ENCODE peak calls at places on chromosomes 13 and 19, in four cellular contexts. One of them, this sample, is unnamed.

GRCh38 chr19:38250821-38251563 is 5.2 kb downstream of the PPP1R14A start:
- DNase-seq in uterus: peak
- DNase-seq in HFF-Myc: no peak
- DNase-seq in stimulated activated CD4-positive, alpha-beta T cell treated with anti-CD3 and anti-CD28 coated beads, Interleukin-4, amount 100 ng/mL, for 48 hours: no peak
- DNase-seq in this sample: peak

GRCh38 chr13:48126944-48127814 is 32.3 kb upstream of the MED4 start:
- DNase-seq in uterus: peak
- DNase-seq in stimulated activated CD4-positive, alpha-beta T cell treated with anti-CD3 and anti-CD28 coated beads, Interleukin-4, amount 100 ng/mL, for 48 hours: no peak
- DNase-seq in HFF-Myc: peak
- DNase-seq in this sample: peak

GRCh38 chr13:52158629-52159158 is 703 bp downstream of the NEK3 start:
- DNase-seq in uterus: peak
- DNase-seq in stimulated activated CD4-positive, alpha-beta T cell treated with anti-CD3 and anti-CD28 coated beads, Interleukin-4, amount 100 ng/mL, for 48 hours: no peak
- DNase-seq in HFF-Myc: no peak
- DNase-seq in this sample: peak

GRCh38 chr19:3506384-3507340 is 551 bp downstream of the FZR1 start:
- DNase-seq in uterus: peak
- DNase-seq in HFF-Myc: no peak
- DNase-seq in stimulated activated CD4-positive, alpha-beta T cell treated with anti-CD3 and anti-CD28 coated beads, Interleukin-4, amount 100 ng/mL, for 48 hours: no peak
- DNase-seq in this sample: peak

GRCh38 chr13:24149306-24150032 is 11.1 kb upstream of the SPATA13 start:
- DNase-seq in stimulated activated CD4-positive, alpha-beta T cell treated with anti-CD3 and anti-CD28 coated beads, Interleukin-4, amount 100 ng/mL, for 48 hours: no peak
- DNase-seq in uterus: no peak
- DNase-seq in HFF-Myc: no peak
- DNase-seq in this sample: peak

GRCh38 chr19:57558525-57558924 is 1.1 kb downstream of the ZNF550 start:
- DNase-seq in stimulated activated CD4-positive, alpha-beta T cell treated with anti-CD3 and anti-CD28 coated beads, Interleukin-4, amount 100 ng/mL, for 48 hours: no peak
- DNase-seq in HFF-Myc: no peak
- DNase-seq in uterus: no peak
- DNase-seq in this sample: peak

GRCh38 chr13:21076265-21076653 is 14.9 kb upstream of the LATS2 start:
- DNase-seq in HFF-Myc: no peak
- DNase-seq in stimulated activated CD4-positive, alpha-beta T cell treated with anti-CD3 and anti-CD28 coated beads, Interleukin-4, amount 100 ng/mL, for 48 hours: no peak
- DNase-seq in uterus: no peak
- DNase-seq in this sample: no peak

GRCh38 chr13:26971990-26972888 is 199.4 kb downstream of the USP12 start:
- DNase-seq in uterus: no peak
- DNase-seq in stimulated activated CD4-positive, alpha-beta T cell treated with anti-CD3 and anti-CD28 coated beads, Interleukin-4, amount 100 ng/mL, for 48 hours: no peak
- DNase-seq in HFF-Myc: no peak
- DNase-seq in this sample: peak

GRCh38 chr19:5786593-5787551 is 2.3 kb upstream of the PRR22 start:
- DNase-seq in stimulated activated CD4-positive, alpha-beta T cell treated with anti-CD3 and anti-CD28 coated beads, Interleukin-4, amount 100 ng/mL, for 48 hours: no peak
- DNase-seq in uterus: no peak
- DNase-seq in HFF-Myc: no peak
- DNase-seq in this sample: no peak

GRCh38 chr19:35090160-35090794 is 25.3 kb upstream of the FXYD3 start:
- DNase-seq in HFF-Myc: no peak
- DNase-seq in uterus: peak
- DNase-seq in stimulated activated CD4-positive, alpha-beta T cell treated with anti-CD3 and anti-CD28 coated beads, Interleukin-4, amount 100 ng/mL, for 48 hours: peak
- DNase-seq in this sample: peak

GRCh38 chr19:12982648-12983047 is 12.6 kb upstream of the NFIX start:
- DNase-seq in HFF-Myc: no peak
- DNase-seq in stimulated activated CD4-positive, alpha-beta T cell treated with anti-CD3 and anti-CD28 coated beads, Interleukin-4, amount 100 ng/mL, for 48 hours: no peak
- DNase-seq in uterus: no peak
- DNase-seq in this sample: no peak

GRCh38 chr13:25217023-25217909 is 45.2 kb upstream of the AMER2 start:
- DNase-seq in HFF-Myc: peak
- DNase-seq in uterus: no peak
- DNase-seq in stimulated activated CD4-positive, alpha-beta T cell treated with anti-CD3 and anti-CD28 coated beads, Interleukin-4, amount 100 ng/mL, for 48 hours: no peak
- DNase-seq in this sample: peak

GRCh38 chr19:33683881-33684549 is 62.3 kb downstream of the CHST8 start:
- DNase-seq in uterus: no peak
- DNase-seq in stimulated activated CD4-positive, alpha-beta T cell treated with anti-CD3 and anti-CD28 coated beads, Interleukin-4, amount 100 ng/mL, for 48 hours: no peak
- DNase-seq in HFF-Myc: peak
- DNase-seq in this sample: peak

GRCh38 chr13:93965587-93965986 is 513.9 kb downstream of the DCT start:
- DNase-seq in uterus: no peak
- DNase-seq in stimulated activated CD4-positive, alpha-beta T cell treated with anti-CD3 and anti-CD28 coated beads, Interleukin-4, amount 100 ng/mL, for 48 hours: no peak
- DNase-seq in HFF-Myc: no peak
- DNase-seq in this sample: no peak

GRCh38 chr19:15248648-15249559 is 16.7 kb upstream of the EPHX3 start:
- DNase-seq in HFF-Myc: no peak
- DNase-seq in stimulated activated CD4-positive, alpha-beta T cell treated with anti-CD3 and anti-CD28 coated beads, Interleukin-4, amount 100 ng/mL, for 48 hours: no peak
- DNase-seq in uterus: peak
- DNase-seq in this sample: peak

GRCh38 chr13:30832845-30833332 is 73.2 kb upstream of the MEDAG start:
- DNase-seq in HFF-Myc: no peak
- DNase-seq in stimulated activated CD4-positive, alpha-beta T cell treated with anti-CD3 and anti-CD28 coated beads, Interleukin-4, amount 100 ng/mL, for 48 hours: peak
- DNase-seq in uterus: peak
- DNase-seq in this sample: peak

GRCh38 chr13:44362394-44363040 is 11.1 kb upstream of the SERP2 start:
- DNase-seq in HFF-Myc: no peak
- DNase-seq in stimulated activated CD4-positive, alpha-beta T cell treated with anti-CD3 and anti-CD28 coated beads, Interleukin-4, amount 100 ng/mL, for 48 hours: no peak
- DNase-seq in uterus: no peak
- DNase-seq in this sample: no peak

GRCh38 chr19:5018224-5019015 is 49.5 kb downstream of the KDM4B start:
- DNase-seq in HFF-Myc: peak
- DNase-seq in stimulated activated CD4-positive, alpha-beta T cell treated with anti-CD3 and anti-CD28 coated beads, Interleukin-4, amount 100 ng/mL, for 48 hours: no peak
- DNase-seq in uterus: no peak
- DNase-seq in this sample: peak

GRCh38 chr13:111265701-111266035 is 54.8 kb upstream of the TEX29 start:
- DNase-seq in stimulated activated CD4-positive, alpha-beta T cell treated with anti-CD3 and anti-CD28 coated beads, Interleukin-4, amount 100 ng/mL, for 48 hours: no peak
- DNase-seq in HFF-Myc: no peak
- DNase-seq in uterus: no peak
- DNase-seq in this sample: no peak

GRCh38 chr19:48413879-48414623 is 20.6 kb downstream of the GRIN2D start:
- DNase-seq in uterus: no peak
- DNase-seq in stimulated activated CD4-positive, alpha-beta T cell treated with anti-CD3 and anti-CD28 coated beads, Interleukin-4, amount 100 ng/mL, for 48 hours: no peak
- DNase-seq in HFF-Myc: no peak
- DNase-seq in this sample: no peak

GRCh38 chr19:3604987-3605343 is 1.7 kb downstream of the TBXA2R start:
- DNase-seq in HFF-Myc: no peak
- DNase-seq in uterus: no peak
- DNase-seq in stimulated activated CD4-positive, alpha-beta T cell treated with anti-CD3 and anti-CD28 coated beads, Interleukin-4, amount 100 ng/mL, for 48 hours: no peak
- DNase-seq in this sample: no peak

GRCh38 chr19:33094504-33095067 is 13.6 kb downstream of the GPATCH1 start:
- DNase-seq in stimulated activated CD4-positive, alpha-beta T cell treated with anti-CD3 and anti-CD28 coated beads, Interleukin-4, amount 100 ng/mL, for 48 hours: no peak
- DNase-seq in uterus: no peak
- DNase-seq in HFF-Myc: no peak
- DNase-seq in this sample: no peak

GRCh38 chr19:18225702-18226468 is at the start of gene PDE4C:
- DNase-seq in uterus: no peak
- DNase-seq in HFF-Myc: no peak
- DNase-seq in stimulated activated CD4-positive, alpha-beta T cell treated with anti-CD3 and anti-CD28 coated beads, Interleukin-4, amount 100 ng/mL, for 48 hours: no peak
- DNase-seq in this sample: peak

GRCh38 chr19:16330811-16331690 is 6.4 kb downstream of the KLF2 start:
- DNase-seq in HFF-Myc: no peak
- DNase-seq in uterus: no peak
- DNase-seq in stimulated activated CD4-positive, alpha-beta T cell treated with anti-CD3 and anti-CD28 coated beads, Interleukin-4, amount 100 ng/mL, for 48 hours: no peak
- DNase-seq in this sample: no peak